ENCODE peak calls at places on chromosomes 13 and 19, in seven cellular contexts. P is effector memory CD4-positive, alpha-beta T cell; F is neuronal stem cell; T is sigmoid colon; I is pancreas; E is left ventricle myocardium inferior; C is hepatocyte. Q is an unnamed sample.

GRCh38 chr13:87889241-87889640 is 218.1 kb downstream of the SLITRK5 start:
- DNase-seq in P (no peak), F (no peak), T (no peak), I (no peak), E (no peak), C (no peak), Q (no peak)

GRCh38 chr19:4567584-4568071 is 8.1 kb upstream of the SEMA6B start:
- DNase-seq in P (peak), F (peak), T (no peak), I (peak), E (peak), C (peak), Q (peak)

GRCh38 chr13:104614746-104615145 is 1548.5 kb upstream of the SLC10A2 start:
- DNase-seq in P (no peak), F (no peak), T (no peak), I (no peak), E (no peak), C (no peak), Q (no peak)

GRCh38 chr13:45441633-45442032 is 23.1 kb upstream of the COG3 start:
- DNase-seq in P (no peak), F (no peak), T (no peak), I (no peak), E (no peak), C (no peak), Q (no peak)

GRCh38 chr13:20495087-20496023 is 30.3 kb downstream of the CRYL1 start:
- DNase-seq in P (peak), F (peak), T (no peak), I (no peak), E (no peak), C (peak), Q (peak)

GRCh38 chr19:23949611-23950010 is 34.9 kb downstream of the ZNF726 start:
- DNase-seq in P (no peak), F (no peak), T (no peak), I (no peak), E (no peak), C (no peak), Q (no peak)

GRCh38 chr13:44197791-44198770 is 175.5 kb upstream of the SERP2 start:
- DNase-seq in P (no peak), F (no peak), T (no peak), I (no peak), E (no peak), C (no peak), Q (no peak)

GRCh38 chr13:20512042-20512683 is 13.5 kb downstream of the CRYL1 start:
- DNase-seq in P (no peak), F (no peak), T (no peak), I (no peak), E (no peak), C (no peak), Q (no peak)

GRCh38 chr13:34430294-34430693 is 511.8 kb upstream of the NBEA start:
- DNase-seq in P (no peak), F (no peak), T (no peak), I (no peak), E (no peak), C (no peak), Q (no peak)

GRCh38 chr19:49264258-49264657 is 60.7 kb downstream of the SLC6A16 start:
- DNase-seq in P (no peak), F (no peak), T (no peak), I (no peak), E (no peak), C (no peak), Q (no peak)

DNA sequence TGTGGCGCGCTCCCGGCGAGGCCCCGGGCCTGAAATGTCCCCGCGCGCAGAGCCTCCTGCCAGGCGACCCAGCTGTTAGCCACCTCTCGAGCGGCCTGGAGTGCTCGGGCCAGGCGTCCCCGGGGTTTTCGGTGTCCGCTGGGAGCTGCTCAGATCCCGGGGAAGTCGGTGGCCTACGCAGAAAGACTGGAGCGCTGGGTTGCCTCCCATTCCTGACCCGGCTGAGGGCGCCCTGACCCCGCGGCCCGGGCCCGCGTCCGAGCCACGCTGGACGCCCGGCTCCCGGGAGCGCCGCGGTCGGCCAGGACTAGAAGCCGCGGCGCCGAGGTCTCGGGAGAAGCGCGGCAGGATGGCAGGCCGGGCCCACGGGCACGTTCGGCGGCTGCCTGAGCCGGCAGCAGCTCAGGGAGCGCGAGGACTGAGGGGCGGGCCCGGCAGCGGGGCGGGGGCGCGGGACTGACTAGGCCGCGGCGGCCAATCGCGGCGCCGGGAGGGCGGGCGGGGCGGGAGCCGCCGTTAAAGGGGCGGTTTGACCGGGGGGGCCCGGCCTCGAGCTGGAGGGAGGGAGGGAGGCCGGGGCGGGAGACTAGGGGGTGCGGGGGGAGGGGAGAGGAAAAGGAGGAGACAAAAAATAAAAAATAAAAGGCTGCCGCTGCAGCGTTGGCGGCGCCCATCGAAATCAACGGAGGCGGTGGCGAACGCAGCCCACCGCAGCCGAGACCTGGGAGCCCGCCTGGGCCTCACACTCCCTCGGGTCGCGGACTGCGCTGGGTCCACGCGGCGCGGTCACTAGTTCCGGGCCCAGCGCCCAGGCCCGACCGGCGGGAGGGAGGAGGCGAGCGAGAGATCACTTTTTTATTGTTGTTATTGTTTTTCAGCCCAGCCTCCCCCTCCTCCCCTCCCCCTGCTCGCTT is 1.1 kb upstream of the ZIC2 start:
- DNase-seq in P (peak), F (peak), T (no peak), I (peak), E (peak), C (peak), Q (peak)
- H3K4me3 ChIP-seq in P (peak), F (peak), T (peak), I (peak), E (peak), C (peak), Q (peak)

GRCh38 chr19:51128227-51128626 is 3.5 kb downstream of the SIGLEC9 start:
- DNase-seq in P (no peak), F (no peak), T (peak), I (peak), E (no peak), C (no peak), Q (no peak)
- H3K27ac ChIP-seq in P (no peak), F (no peak), T (peak), I (no peak), E (peak), C (peak), Q (no peak)

GRCh38 chr19:18006895-18007604 is 920 bp upstream of the ARRDC2 start:
- DNase-seq in P (peak), F (peak), T (peak), I (peak), E (peak), C (peak), Q (peak)
- H3K4me3 ChIP-seq in P (peak), F (peak), T (peak), I (peak), E (peak), C (peak), Q (peak)

DNA sequence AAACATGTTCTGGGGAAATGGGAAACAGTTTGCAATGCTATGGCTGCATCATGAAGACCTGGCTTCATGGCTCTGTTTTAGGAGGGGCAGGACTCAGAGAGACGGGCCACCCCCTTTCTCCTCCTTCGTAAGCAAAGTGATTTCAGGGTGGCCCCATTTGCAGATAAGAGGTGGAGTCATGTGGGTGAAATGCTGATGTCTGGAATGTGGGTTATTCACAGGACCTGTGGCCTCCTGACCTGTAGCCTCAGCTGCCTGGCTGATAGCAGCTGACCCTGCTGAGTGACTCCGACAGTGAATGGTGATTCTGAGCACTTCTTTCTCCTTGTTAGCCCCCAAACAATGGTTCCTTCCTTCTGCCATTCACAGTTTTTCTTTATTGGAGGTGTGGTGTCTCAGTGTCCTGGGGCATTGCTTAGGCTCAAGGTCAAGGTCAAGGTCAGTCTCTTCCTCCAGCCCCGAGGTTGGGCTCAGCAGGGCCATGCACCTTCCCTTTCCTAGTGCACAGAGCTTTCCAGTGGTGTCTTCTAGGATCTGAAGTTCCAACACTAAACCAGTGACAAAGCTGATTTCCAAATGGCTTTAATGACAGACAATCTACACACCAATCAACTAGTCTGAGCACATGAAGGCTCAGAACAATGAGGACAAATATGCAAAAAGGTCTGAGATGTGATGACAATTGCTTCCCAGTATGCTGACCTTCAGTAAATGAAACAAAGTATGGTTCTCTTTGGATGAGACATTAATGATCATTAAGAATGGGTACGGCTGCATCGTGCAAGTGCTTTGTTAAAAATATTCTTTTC is 49.6 kb upstream of the ANKRD10 start:
- DNase-seq in P (no peak), F (no peak), T (no peak), I (no peak), E (no peak), C (peak), Q (no peak)
- H3K27ac ChIP-seq in P (no peak), F (no peak), T (no peak), I (peak), E (no peak), C (peak), Q (no peak)

GRCh38 chr19:638901-639250 is 803 bp upstream of the FGF22 start:
- DNase-seq in P (no peak), F (no peak), T (no peak), I (no peak), E (no peak), C (no peak), Q (no peak)
- H3K4me3 ChIP-seq in P (peak), F (no peak), T (no peak), I (no peak), E (peak), C (no peak), Q (peak)

GRCh38 chr19:6090634-6091033 is 19.7 kb downstream of the RFX2 start:
- DNase-seq in P (no peak), F (no peak), T (no peak), I (no peak), E (no peak), C (no peak), Q (no peak)
- H3K27ac ChIP-seq in P (no peak), F (no peak), T (peak), I (no peak), E (no peak), C (peak), Q (no peak)

GRCh38 chr19:34481861-34482379 is 362 bp downstream of the WTIP start:
- DNase-seq in P (no peak), F (no peak), T (no peak), I (no peak), E (peak), C (no peak), Q (no peak)
- H3K4me3 ChIP-seq in P (no peak), F (peak), T (peak), I (peak), E (peak), C (peak), Q (peak)

DNA sequence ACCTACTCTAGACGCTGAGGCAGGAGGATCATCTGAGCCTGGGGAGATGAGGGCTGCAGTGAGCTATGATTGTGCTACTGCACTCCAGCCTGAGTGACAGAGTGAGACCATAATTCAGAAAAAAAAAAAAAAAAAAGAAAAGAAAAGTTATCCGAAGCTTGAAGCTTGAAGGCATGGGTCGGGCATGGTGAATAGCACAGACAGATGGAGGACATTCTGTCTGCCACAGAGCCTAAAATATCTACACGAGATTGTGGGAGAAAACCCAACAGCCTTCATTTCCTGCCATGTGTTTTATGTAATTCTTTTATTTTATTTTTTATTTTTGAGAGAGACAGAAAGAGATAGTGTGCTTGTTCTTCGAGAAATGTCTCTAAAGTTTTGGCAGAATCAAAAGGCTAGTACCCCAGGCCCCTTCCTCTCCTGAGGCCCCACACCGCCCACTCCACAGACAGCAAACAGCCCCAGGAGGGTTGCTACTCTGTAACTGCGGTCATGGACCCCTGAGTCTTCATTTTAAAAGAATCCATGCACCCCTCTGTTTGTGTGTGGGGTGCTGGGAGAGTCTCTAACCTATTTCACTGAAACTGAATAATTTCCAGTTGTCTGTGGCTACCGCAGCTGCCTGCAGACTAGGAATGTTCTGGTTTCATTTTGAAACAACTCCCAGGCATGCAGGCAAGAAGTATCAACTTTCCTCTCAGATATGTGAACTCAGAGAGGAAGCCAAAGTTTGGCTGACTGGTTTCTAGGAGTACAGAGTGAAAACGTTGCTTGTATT is 38.4 kb upstream of the RCBTB2 start:
- DNase-seq in P (no peak), F (no peak), T (no peak), I (no peak), E (no peak), C (peak), Q (no peak)
- H3K27ac ChIP-seq in P (no peak), F (no peak), T (peak), I (peak), E (peak), C (peak), Q (no peak)

DNA sequence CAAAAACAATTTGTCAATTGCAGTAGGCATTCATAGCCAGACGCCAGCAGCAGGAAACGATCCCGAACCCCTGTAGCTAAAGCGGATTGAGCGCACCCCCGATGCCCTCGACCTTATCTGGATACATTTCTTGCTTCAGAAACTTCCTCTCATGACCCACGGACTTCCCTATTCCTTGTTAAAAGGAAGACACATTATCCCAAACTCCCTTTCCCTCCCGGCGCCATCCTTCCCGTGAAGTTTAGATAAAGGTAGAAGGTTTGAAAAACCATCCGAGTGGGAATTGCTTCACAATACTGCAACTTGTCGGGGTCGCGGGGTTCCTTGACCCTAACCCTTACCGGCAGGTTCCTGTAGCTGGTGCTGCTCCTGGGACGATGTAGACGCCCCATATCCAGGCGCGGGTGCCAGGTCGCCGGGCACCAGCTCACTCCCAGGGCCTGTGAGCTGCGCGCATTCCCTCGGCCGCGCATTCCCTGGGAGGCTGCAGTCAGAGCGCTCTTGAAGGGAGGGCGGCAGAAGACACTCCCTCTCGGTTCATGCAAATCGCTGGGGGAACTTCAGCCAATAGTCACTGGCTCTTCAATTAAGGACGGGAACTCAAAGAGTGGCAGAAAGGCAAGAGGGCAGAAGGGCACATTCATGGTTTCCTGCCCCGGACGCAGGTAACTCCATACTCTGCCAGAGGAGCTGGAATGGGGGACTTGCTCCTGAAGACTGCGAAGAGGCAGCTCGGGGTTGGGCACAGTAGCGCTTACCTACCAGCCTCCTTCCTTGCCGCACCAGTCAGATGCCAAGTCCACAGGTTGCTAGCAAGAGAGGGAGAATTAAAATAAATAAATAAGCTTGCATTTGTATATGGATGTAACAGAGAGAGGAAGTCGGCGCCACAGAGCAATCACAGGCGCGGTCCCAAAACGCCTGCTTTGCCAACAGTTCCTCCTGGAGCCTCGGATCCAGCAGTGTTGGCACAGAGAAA is 674 bp downstream of the PCDH20 start:
- DNase-seq in P (no peak), F (peak), T (peak), I (peak), E (peak), C (peak), Q (no peak)
- H3K4me3 ChIP-seq in P (no peak), F (peak), T (peak), I (peak), E (peak), C (peak), Q (no peak)

DNA sequence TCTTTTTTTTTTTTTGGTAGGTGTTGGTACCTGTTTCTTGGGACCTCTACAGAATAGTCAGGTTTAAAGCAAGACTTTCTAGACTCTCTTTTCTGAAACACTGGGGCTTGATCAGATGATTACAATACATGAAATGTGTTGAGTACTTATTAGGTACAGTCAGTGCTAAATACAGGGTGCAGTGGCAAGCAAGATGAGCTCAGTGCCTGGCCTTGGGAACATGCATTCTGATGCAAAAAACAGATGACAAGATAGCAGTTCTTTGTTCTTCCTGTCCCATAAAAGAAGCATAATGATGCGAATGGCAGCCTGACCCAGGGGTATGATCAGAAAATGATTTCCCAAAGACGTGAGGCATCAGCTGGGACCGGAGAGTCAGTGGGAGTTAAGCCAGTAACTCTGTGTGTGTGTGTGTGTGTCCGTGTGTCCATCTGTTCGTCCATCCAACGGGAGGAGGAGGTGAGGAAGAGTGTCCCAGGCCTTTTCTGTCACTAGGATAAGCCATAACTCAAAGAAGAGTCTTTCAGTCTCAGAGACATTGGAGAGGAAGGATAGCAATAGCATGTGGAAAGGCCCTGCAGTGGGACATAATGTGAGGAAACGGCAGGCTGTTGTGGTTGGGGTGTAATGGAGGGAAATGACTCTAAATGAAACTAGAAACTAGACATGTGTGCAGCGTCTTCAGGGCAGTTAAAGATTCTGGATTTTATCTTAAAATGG is 32.2 kb downstream of the SLAIN1 start:
- DNase-seq in P (no peak), F (no peak), T (no peak), I (no peak), E (no peak), C (no peak), Q (peak)
- H3K27ac ChIP-seq in P (peak), F (no peak), T (no peak), I (no peak), E (peak), C (no peak), Q (peak)

Q was measured in WERI-Rb-1.